ENCODE peak calls at places on chromosomes 12 and 14, in five cellular contexts. I, K, Q, H and J are unnamed samples.

GRCh38 chr14:95701846-95702221 is 12.1 kb downstream of the TCL1A start:
- DNase-seq in I (no peak), K (no peak), Q (no peak), H (no peak), J (no peak)

GRCh38 chr14:104394606-104394910 is 185.0 kb upstream of the C14orf180 start:
- DNase-seq in I (peak), K (peak), Q (no peak), H (no peak), J (peak)

GRCh38 chr14:50342211-50343080 is 30.3 kb downstream of the DMAC2L start:
- DNase-seq in I (peak), K (peak), Q (peak), H (peak), J (peak)

GRCh38 chr14:44396226-44396625 is 110.9 kb downstream of the FSCB start:
- DNase-seq in I (no peak), K (no peak), Q (no peak), H (no peak), J (no peak)

GRCh38 chr14:52023518-52023917 is 34.2 kb downstream of the RTRAF start:
- DNase-seq in I (no peak), K (no peak), Q (no peak), H (no peak), J (no peak)

GRCh38 chr12:66698558-66698957 is 19.7 kb upstream of the GRIP1 start:
- DNase-seq in I (no peak), K (no peak), Q (no peak), H (no peak), J (no peak)

GRCh38 chr12:1488908-1489381 is 105.4 kb downstream of the FBXL14 start:
- DNase-seq in I (no peak), K (no peak), Q (peak), H (peak), J (no peak)

GRCh38 chr12:108826115-108826806 is 31.1 kb downstream of the SSH1 start:
- DNase-seq in I (no peak), K (peak), Q (no peak), H (no peak), J (peak)

GRCh38 chr14:102885686-102886447 is 36.6 kb upstream of the AMN start:
- DNase-seq in I (no peak), K (no peak), Q (no peak), H (no peak), J (no peak)

GRCh38 chr14:88013750-88014349 is 8.9 kb downstream of the GPR65 start:
- DNase-seq in I (no peak), K (peak), Q (no peak), H (peak), J (no peak)

GRCh38 chr12:132309162-132310086 is 20.0 kb downstream of the GALNT9 start:
- DNase-seq in I (no peak), K (no peak), Q (no peak), H (no peak), J (no peak)

GRCh38 chr12:66111605-66112004 is 18.9 kb downstream of the LLPH start:
- DNase-seq in I (no peak), K (no peak), Q (no peak), H (no peak), J (no peak)

GRCh38 chr14:60722836-60723217 is 1.3 kb downstream of the SIX4 start:
- DNase-seq in I (no peak), K (no peak), Q (no peak), H (no peak), J (no peak)

GRCh38 chr14:64878775-64879634 is 702 bp downstream of the SPTB start:
- DNase-seq in I (peak), K (no peak), Q (no peak), H (no peak), J (peak)

GRCh38 chr12:103783744-103784664 is 57.0 kb downstream of the NT5DC3 start:
- DNase-seq in I (no peak), K (no peak), Q (no peak), H (no peak), J (no peak)

GRCh38 chr12:104708891-104709290 is 249.2 kb downstream of the SLC41A2 start:
- DNase-seq in I (no peak), K (no peak), Q (no peak), H (no peak), J (no peak)

GRCh38 chr14:74491952-74492351 is 1.2 kb downstream of the NPC2 start:
- DNase-seq in I (no peak), K (peak), Q (no peak), H (peak), J (no peak)

GRCh38 chr12:10501031-10501430 is 4.7 kb upstream of the EIF2S3B start:
- DNase-seq in I (no peak), K (no peak), Q (no peak), H (no peak), J (no peak)

GRCh38 chr12:94151577-94151976 is 3.2 kb downstream of the PLXNC1 start:
- DNase-seq in I (no peak), K (no peak), Q (no peak), H (no peak), J (no peak)

GRCh38 chr12:72271401-72271740 is 799 bp upstream of the TRHDE start:
- DNase-seq in I (peak), K (no peak), Q (no peak), H (no peak), J (peak)

GRCh38 chr12:96077081-96077480 is 41.7 kb upstream of the LTA4H start:
- DNase-seq in I (no peak), K (no peak), Q (no peak), H (no peak), J (no peak)

GRCh38 chr14:51963164-51963733 is 26.1 kb upstream of the RTRAF start:
- DNase-seq in I (no peak), K (no peak), Q (no peak), H (no peak), J (no peak)

GRCh38 chr12:53500119-53500775 is 836 bp upstream of the TARBP2 start:
- DNase-seq in I (no peak), K (peak), Q (no peak), H (peak), J (no peak)

GRCh38 chr12:124904306-124905098 is 9.9 kb downstream of the UBC start:
- DNase-seq in I (no peak), K (peak), Q (no peak), H (no peak), J (no peak)

GRCh38 chr14:68401320-68401719 is 391.5 kb downstream of the ZFP36L1 start:
- DNase-seq in I (no peak), K (no peak), Q (no peak), H (no peak), J (no peak)

GRCh38 chr14:105885561-105886320 is 359.4 kb downstream of the TMEM121 start:
- DNase-seq in I (peak), K (peak), Q (no peak), H (peak), J (no peak)